ENCODE peak calls at places on chromosomes 6 and 20, in six cellular contexts. G is breast epithelium, Y is tibial artery, D is thoracic aorta, W is pancreas, T is IMR-90. U is an unnamed sample.

GRCh38 chr20:33970229-33970628 is 23.5 kb upstream of the RALY start:
- DNase-seq in G (no peak), T (no peak), W (no peak), D (no peak), Y (no peak), U (no peak)

GRCh38 chr20:49964964-49965780 is 17.6 kb upstream of the SNAI1 start:
- DNase-seq in W (no peak), T (no peak), Y (no peak), G (no peak), D (no peak), U (no peak)

GRCh38 chr6:5115168-5115567 is 30.0 kb downstream of the PPP1R3G start:
- DNase-seq in Y (no peak), D (no peak), W (no peak), G (no peak), T (peak), U (no peak)

GRCh38 chr20:44886276-44886671 is 769 bp downstream of the YWHAB start:
- DNase-seq in T (no peak), G (no peak), D (no peak), Y (no peak), W (no peak), U (no peak)

GRCh38 chr6:27531772-27532459 is 59.0 kb upstream of the ZNF184 start:
- DNase-seq in T (no peak), Y (no peak), G (no peak), D (no peak), W (no peak), U (no peak)

GRCh38 chr20:21125072-21125848 is 622 bp upstream of the KIZ start:
- DNase-seq in D (no peak), G (no peak), W (peak), T (peak), Y (peak), U (no peak)

GRCh38 chr20:50213531-50214106 is 23.0 kb downstream of the CEBPB start:
- DNase-seq in Y (no peak), W (no peak), G (no peak), T (peak), D (no peak), U (no peak)

GRCh38 chr20:51500311-51500710 is 42.2 kb downstream of the NFATC2 start:
- DNase-seq in G (no peak), T (no peak), W (no peak), Y (no peak), D (no peak), U (peak)

GRCh38 chr6:112311950-112312547 is 35.1 kb upstream of the RFPL4B start:
- DNase-seq in W (no peak), D (no peak), G (no peak), Y (no peak), T (peak), U (no peak)

GRCh38 chr6:136146130-136146529 is 104.0 kb downstream of the MTFR2 start:
- DNase-seq in G (no peak), W (no peak), T (peak), D (no peak), Y (no peak), U (no peak)

GRCh38 chr20:34637245-34638185 is 39.4 kb downstream of the PIGU start:
- DNase-seq in T (peak), Y (peak), W (no peak), D (no peak), G (no peak), U (no peak)

GRCh38 chr6:127464881-127465459 is 5.8 kb upstream of the KIAA0408 start:
- DNase-seq in D (no peak), T (peak), G (peak), W (peak), Y (peak), U (peak)

GRCh38 chr6:125950293-125950692 is 6.3 kb upstream of the HINT3 start:
- DNase-seq in T (peak), G (no peak), D (no peak), W (no peak), Y (no peak), U (no peak)

GRCh38 chr20:34956751-34957472 is 1.2 kb downstream of the MYH7B start:
- DNase-seq in D (no peak), Y (no peak), G (no peak), T (no peak), W (no peak), U (peak)

GRCh38 chr6:144036064-144036873 is 28.2 kb upstream of the PLAGL1 start:
- DNase-seq in Y (peak), T (peak), D (no peak), W (no peak), G (no peak), U (no peak)

GRCh38 chr20:10519361-10520048 is 84.4 kb downstream of the SLX4IP start:
- DNase-seq in D (no peak), T (peak), Y (no peak), G (no peak), W (no peak), U (no peak)

GRCh38 chr6:32194825-32195651 is 2.6 kb upstream of the GPSM3 start:
- DNase-seq in W (no peak), Y (no peak), T (peak), G (no peak), D (no peak), U (peak)

GRCh38 chr6:89527634-89528033 is 94.7 kb downstream of the ANKRD6 start:
- DNase-seq in Y (no peak), T (no peak), G (no peak), W (no peak), D (no peak), U (no peak)

GRCh38 chr6:156359912-156360311 is 417.3 kb upstream of the ARID1B start:
- DNase-seq in W (no peak), T (no peak), G (no peak), D (no peak), Y (no peak), U (no peak)

GRCh38 chr20:64247970-64248841 is 7.3 kb upstream of the PCMTD2 start:
- DNase-seq in Y (no peak), W (no peak), D (no peak), G (peak), T (no peak), U (no peak)

GRCh38 chr20:16279320-16279719 is 293.9 kb downstream of the KIF16B start:
- DNase-seq in T (no peak), G (no peak), Y (no peak), W (no peak), D (no peak), U (no peak)

GRCh38 chr6:166464068-166464410 is 81.3 kb upstream of the MPC1 start:
- DNase-seq in W (no peak), G (no peak), Y (no peak), T (no peak), D (no peak), U (no peak)

GRCh38 chr20:51650685-51651134 is 108.2 kb upstream of the NFATC2 start:
- DNase-seq in W (no peak), G (no peak), Y (no peak), D (no peak), T (peak), U (no peak)

GRCh38 chr6:140644017-140644416 is 1269.6 kb upstream of the CITED2 start:
- DNase-seq in G (no peak), D (no peak), T (no peak), W (no peak), Y (no peak), U (no peak)

DNA sequence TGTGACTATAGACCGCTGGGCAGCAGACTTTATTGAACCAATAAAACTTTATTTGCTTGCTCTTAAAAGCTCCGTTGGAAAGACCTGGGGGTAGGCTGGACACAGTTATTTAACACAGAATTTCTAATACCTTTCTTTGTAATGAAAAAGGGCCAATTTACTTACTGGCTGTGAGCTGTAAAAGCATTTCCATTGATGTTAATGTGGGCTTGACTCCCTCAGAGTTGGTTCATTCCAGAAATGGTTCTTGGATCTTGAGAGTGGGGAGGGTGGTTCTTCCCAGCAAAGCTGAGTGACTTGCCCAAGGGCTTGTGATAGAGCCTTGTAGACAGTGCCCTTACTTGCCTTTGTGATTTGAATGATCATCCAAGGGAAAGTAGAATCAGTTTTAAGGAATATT is 100.6 kb downstream of the SOX4 start:
- DNase-seq in G (no peak), D (no peak), T (no peak), W (no peak), Y (no peak), U (no peak)
- H3K27ac ChIP-seq in G (no peak), D (no peak), T (no peak), W (no peak), Y (no peak), U (no peak)

GRCh38 chr20:41001497-41001896 is 27.1 kb upstream of the TOP1 start:
- DNase-seq in D (no peak), W (no peak), G (no peak), T (peak), Y (no peak), U (no peak)
- TF ChIP-seq CTCF in D (no peak), W (no peak), G (no peak), T (no peak), Y (no peak), U (no peak)

DNA sequence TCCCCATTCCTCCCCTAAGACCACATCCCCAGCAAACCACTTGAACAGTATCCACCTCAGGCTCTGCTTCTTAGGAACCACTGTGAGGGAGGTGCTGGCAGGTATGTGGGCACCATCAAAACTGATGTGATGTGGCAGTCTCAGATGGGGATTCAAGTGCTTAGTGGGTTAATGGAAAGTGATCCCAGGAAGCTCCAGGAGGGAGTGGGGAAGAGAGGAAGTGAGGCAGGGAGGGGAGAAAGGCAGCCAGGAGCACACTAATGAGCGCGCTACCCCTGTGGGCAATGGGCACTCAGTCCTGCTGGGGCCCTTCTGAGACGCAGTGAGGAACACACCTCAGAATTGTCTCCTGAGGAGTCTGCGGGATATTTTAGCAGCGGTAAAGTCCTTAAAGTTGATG is 263.1 kb upstream of the MOCS1 start:
- DNase-seq in G (no peak), W (no peak), Y (no peak), T (no peak), D (no peak), U (no peak)
- H3K27ac ChIP-seq in G (no peak), W (no peak), Y (no peak), T (no peak), D (no peak), U (no peak)

GRCh38 chr20:37758332-37758731 is 64.5 kb downstream of the CTNNBL1 start:
- DNase-seq in W (no peak), G (no peak), T (no peak), Y (no peak), D (no peak), U (no peak)
- TF ChIP-seq CTCF in W (no peak), G (no peak), T (no peak), Y (no peak), D (no peak), U (no peak)

DNA sequence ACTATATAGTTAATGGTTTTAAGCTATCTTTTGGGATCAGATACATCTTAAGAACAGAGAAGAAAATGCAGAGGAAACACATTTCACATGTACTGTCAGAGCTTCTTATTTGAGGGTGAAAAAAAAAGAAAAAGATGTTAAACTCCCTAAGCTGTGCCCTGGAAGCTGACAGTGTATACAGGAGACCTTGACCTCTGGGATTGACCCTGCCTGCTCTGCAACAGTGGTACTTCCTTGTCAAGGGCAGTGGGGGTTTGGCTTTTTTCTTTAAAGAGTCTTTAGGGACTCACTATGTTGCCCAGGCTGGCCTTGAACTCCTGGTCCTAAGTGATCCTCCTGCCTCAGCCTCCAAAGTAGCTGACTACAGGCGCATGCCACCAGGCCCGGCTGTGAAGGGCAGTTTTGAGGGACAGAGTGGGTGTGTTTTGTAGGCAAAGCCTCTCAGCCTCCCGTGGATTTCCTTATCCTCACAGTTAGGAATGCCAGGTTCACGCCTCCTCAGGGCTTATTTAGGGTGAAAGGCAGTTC is 60.6 kb upstream of the SLC22A1 start:
- DNase-seq in Y (no peak), D (no peak), T (no peak), G (no peak), W (no peak), U (no peak)
- H3K27ac ChIP-seq in Y (no peak), D (no peak), T (no peak), G (no peak), W (no peak), U (no peak)

DNA sequence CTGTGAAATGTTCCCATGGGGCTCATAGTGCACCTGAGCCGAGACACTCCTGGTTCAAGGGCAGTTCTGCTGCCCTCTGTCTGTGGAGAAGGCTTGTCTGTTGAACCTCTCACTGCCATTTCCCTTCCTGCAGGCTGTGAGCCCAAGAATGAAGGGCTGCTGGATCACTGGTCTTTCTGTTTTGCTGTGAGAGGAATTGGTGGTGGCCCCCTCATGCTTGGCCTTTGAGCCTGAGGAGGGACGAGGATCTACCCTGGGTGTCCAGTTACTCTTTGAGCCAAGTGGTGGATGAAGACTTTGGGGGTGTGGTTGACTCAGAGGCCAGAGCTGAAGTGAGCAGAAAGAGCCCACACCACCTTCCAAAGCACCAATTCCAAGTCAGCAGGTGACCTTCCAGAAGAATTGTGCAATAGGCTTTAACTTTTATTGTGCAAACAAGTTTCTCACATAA is 101.3 kb downstream of the PHACTR3 start:
- DNase-seq in W (no peak), Y (no peak), D (no peak), T (no peak), G (no peak), U (no peak)
- TF ChIP-seq CTCF in W (no peak), Y (no peak), D (no peak), T (no peak), G (no peak), U (no peak)

GRCh38 chr6:157955675-157956074 is 26.0 kb upstream of the SYNJ2 start:
- DNase-seq in Y (no peak), W (no peak), T (no peak), G (no peak), D (no peak), U (no peak)

GRCh38 chr6:157952751-157953479 is 28.7 kb upstream of the SYNJ2 start:
- DNase-seq in T (peak), W (no peak), G (no peak), Y (no peak), D (no peak), U (no peak)

GRCh38 chr6:157956171-157956730 is 25.4 kb upstream of the SYNJ2 start:
- DNase-seq in Y (no peak), T (no peak), G (no peak), D (no peak), W (no peak), U (no peak)

GRCh38 chr6:157953580-157954091 is 28.0 kb upstream of the SYNJ2 start:
- DNase-seq in G (no peak), T (no peak), Y (no peak), W (no peak), D (no peak), U (no peak)

GRCh38 chr6:157954150-157955117 is 27.2 kb upstream of the SYNJ2 start:
- DNase-seq in T (peak), Y (no peak), D (no peak), W (peak), G (no peak), U (no peak)
- H3K27ac ChIP-seq in T (no peak), Y (peak), D (peak), W (peak), G (peak), U (no peak)

GRCh38 chr6:51513891-51514290 is 573.5 kb downstream of the PKHD1 start:
- DNase-seq in W (no peak), T (no peak), Y (no peak), D (no peak), G (no peak), U (no peak)

GRCh38 chr6:51511081-51511480 is 576.3 kb downstream of the PKHD1 start:
- DNase-seq in W (no peak), T (no peak), D (no peak), Y (no peak), G (no peak), U (no peak)

GRCh38 chr6:51509597-51509996 is 577.8 kb downstream of the PKHD1 start:
- DNase-seq in W (no peak), G (no peak), D (no peak), Y (no peak), T (no peak), U (no peak)

GRCh38 chr6:51514396-51515051 is 572.9 kb downstream of the PKHD1 start:
- DNase-seq in Y (no peak), D (no peak), T (no peak), W (no peak), G (no peak), U (no peak)

DNA sequence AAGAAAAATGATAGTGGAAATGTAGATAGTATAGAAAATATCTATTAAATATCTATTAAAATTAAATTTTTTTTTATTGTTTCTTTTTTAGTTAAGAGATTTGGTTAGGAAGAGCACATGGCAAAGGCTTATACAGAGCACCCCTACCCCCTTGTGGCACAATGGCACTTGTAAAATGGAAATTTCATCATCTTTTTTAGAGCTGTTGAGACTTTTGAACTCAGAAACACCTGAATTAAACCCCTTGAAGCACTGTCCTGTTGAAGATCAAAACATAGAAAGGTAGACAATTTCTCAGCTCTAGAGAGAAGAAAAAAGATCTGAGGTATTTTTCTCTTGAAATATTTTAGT is 572.4 kb downstream of the PKHD1 start:
- DNase-seq in W (no peak), G (no peak), D (no peak), Y (no peak), T (no peak), U (no peak)
- TF ChIP-seq CTCF in W (no peak), G (peak), D (no peak), Y (no peak), T (no peak), U (no peak)

GRCh38 chr6:42314571-42314950 is 96.9 kb upstream of the MRPS10 start:
- DNase-seq in D (no peak), Y (no peak), W (no peak), G (no peak), T (no peak), U (no peak)

GRCh38 chr6:42316981-42317380 is 99.3 kb upstream of the MRPS10 start:
- DNase-seq in D (no peak), T (no peak), W (no peak), G (no peak), Y (no peak), U (no peak)

GRCh38 chr6:42315220-42315990 is 97.7 kb upstream of the MRPS10 start:
- DNase-seq in Y (no peak), W (no peak), G (no peak), T (no peak), D (no peak), U (no peak)

GRCh38 chr6:42315991-42316378 is 98.3 kb upstream of the MRPS10 start:
- DNase-seq in T (peak), W (no peak), G (no peak), D (peak), Y (no peak), U (no peak)

DNA sequence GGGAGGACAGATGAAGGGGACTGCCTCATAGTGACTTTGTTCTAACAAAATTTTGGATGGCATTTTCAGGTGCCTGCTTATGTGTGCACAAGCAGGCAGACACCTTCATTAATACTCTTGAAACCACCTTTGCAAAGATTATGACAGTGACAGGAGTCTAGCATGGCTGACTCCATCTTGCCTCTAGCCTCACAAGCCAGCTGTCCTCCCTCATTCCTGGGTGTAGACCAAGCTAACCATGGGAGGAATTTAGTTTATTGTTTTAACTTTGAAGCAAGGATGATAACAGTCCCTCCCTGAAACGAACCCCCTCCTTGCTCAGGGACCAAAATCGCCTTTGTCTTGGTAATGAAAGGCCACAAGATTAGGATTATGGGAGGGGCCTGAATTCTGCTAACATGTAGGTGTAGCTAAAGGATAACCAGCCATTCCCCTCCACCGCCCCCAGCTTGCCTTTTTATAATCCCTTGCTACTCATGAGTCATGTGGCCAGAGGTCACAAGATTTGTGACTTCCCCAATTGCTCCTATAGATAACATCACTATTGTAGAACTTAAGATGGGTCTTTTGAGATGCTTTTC is 98.8 kb upstream of the MRPS10 start:
- DNase-seq in T (peak), Y (peak), W (no peak), D (no peak), G (no peak), U (no peak)
- H3K27ac ChIP-seq in T (peak), Y (peak), W (peak), D (peak), G (no peak), U (peak)

U was measured in coronary artery.